ENCODE peak calls at places on chromosomes 6 and 20, in seven cellular contexts. One of them, this sample, is unnamed.

GRCh38 chr6:83169511-83169910 is 23.6 kb downstream of the PGM3 start:
- DNase-seq in retinal pigment epithelial cell: peak; percentile 75
- DNase-seq in fibroblast of the aortic adventitia: no peak
- DNase-seq in ovary: no peak
- DNase-seq in naive thymus-derived CD4-positive, alpha-beta T cell: no peak
- DNase-seq in OCI-LY7: no peak
- DNase-seq in colonic mucosa: no peak
- DNase-seq in this sample: no peak

GRCh38 chr20:53040678-53041674 is 68.8 kb downstream of the TSHZ2 start:
- DNase-seq in retinal pigment epithelial cell: no peak
- DNase-seq in fibroblast of the aortic adventitia: peak; percentile 59
- DNase-seq in ovary: peak; percentile 40
- DNase-seq in naive thymus-derived CD4-positive, alpha-beta T cell: no peak
- DNase-seq in OCI-LY7: peak; percentile 92
- DNase-seq in colonic mucosa: peak; percentile 25
- DNase-seq in this sample: no peak

GRCh38 chr6:71465096-71465495 is 176.5 kb downstream of the OGFRL1 start:
- DNase-seq in retinal pigment epithelial cell: no peak
- DNase-seq in fibroblast of the aortic adventitia: no peak
- DNase-seq in ovary: no peak
- DNase-seq in naive thymus-derived CD4-positive, alpha-beta T cell: no peak
- DNase-seq in OCI-LY7: no peak
- DNase-seq in colonic mucosa: no peak
- DNase-seq in this sample: no peak

GRCh38 chr20:62334881-62335280 is 32.1 kb downstream of the ADRM1 start:
- DNase-seq in retinal pigment epithelial cell: no peak
- DNase-seq in fibroblast of the aortic adventitia: no peak
- DNase-seq in ovary: no peak
- DNase-seq in naive thymus-derived CD4-positive, alpha-beta T cell: no peak
- DNase-seq in OCI-LY7: no peak
- DNase-seq in colonic mucosa: no peak
- DNase-seq in this sample: no peak

GRCh38 chr6:125913864-125914351 is 42.7 kb upstream of the HINT3 start:
- DNase-seq in retinal pigment epithelial cell: peak; percentile 98
- DNase-seq in fibroblast of the aortic adventitia: peak; percentile 93
- DNase-seq in ovary: no peak
- DNase-seq in naive thymus-derived CD4-positive, alpha-beta T cell: no peak
- DNase-seq in OCI-LY7: no peak
- DNase-seq in colonic mucosa: peak; percentile 79
- DNase-seq in this sample: peak; percentile 30

GRCh38 chr20:49775229-49775693 is 37.4 kb upstream of the SLC9A8 start:
- DNase-seq in retinal pigment epithelial cell: peak; percentile 80
- DNase-seq in fibroblast of the aortic adventitia: peak; percentile 85
- DNase-seq in ovary: peak; percentile 84
- DNase-seq in naive thymus-derived CD4-positive, alpha-beta T cell: no peak
- DNase-seq in OCI-LY7: no peak
- DNase-seq in colonic mucosa: peak; percentile 67
- DNase-seq in this sample: no peak

GRCh38 chr6:106525111-106525884 is 104.0 kb downstream of the RTN4IP1 start:
- DNase-seq in retinal pigment epithelial cell: no peak
- DNase-seq in fibroblast of the aortic adventitia: no peak
- DNase-seq in ovary: no peak
- DNase-seq in naive thymus-derived CD4-positive, alpha-beta T cell: peak; percentile 57
- DNase-seq in OCI-LY7: peak; percentile 78
- DNase-seq in colonic mucosa: no peak
- DNase-seq in this sample: no peak

GRCh38 chr6:156961282-156961892 is 184.2 kb downstream of the ARID1B start:
- DNase-seq in retinal pigment epithelial cell: no peak
- DNase-seq in fibroblast of the aortic adventitia: no peak
- DNase-seq in ovary: no peak
- DNase-seq in naive thymus-derived CD4-positive, alpha-beta T cell: no peak
- DNase-seq in OCI-LY7: no peak
- DNase-seq in colonic mucosa: no peak
- DNase-seq in this sample: no peak

GRCh38 chr6:19415605-19416326 is 421.4 kb upstream of the ID4 start:
- DNase-seq in retinal pigment epithelial cell: peak; percentile 74
- DNase-seq in fibroblast of the aortic adventitia: peak; percentile 78
- DNase-seq in ovary: no peak
- DNase-seq in naive thymus-derived CD4-positive, alpha-beta T cell: no peak
- DNase-seq in OCI-LY7: no peak
- DNase-seq in colonic mucosa: no peak
- DNase-seq in this sample: no peak

GRCh38 chr6:46113370-46113769 is 16.4 kb upstream of the ENPP4 start:
- DNase-seq in retinal pigment epithelial cell: no peak
- DNase-seq in fibroblast of the aortic adventitia: no peak
- DNase-seq in ovary: no peak
- DNase-seq in naive thymus-derived CD4-positive, alpha-beta T cell: no peak
- DNase-seq in OCI-LY7: no peak
- DNase-seq in colonic mucosa: peak; percentile 70
- DNase-seq in this sample: peak; percentile 27

GRCh38 chr6:38501931-38502330 is 137.8 kb downstream of the BTBD9 start:
- DNase-seq in retinal pigment epithelial cell: no peak
- DNase-seq in fibroblast of the aortic adventitia: no peak
- DNase-seq in ovary: no peak
- DNase-seq in naive thymus-derived CD4-positive, alpha-beta T cell: no peak
- DNase-seq in OCI-LY7: no peak
- DNase-seq in colonic mucosa: no peak
- DNase-seq in this sample: no peak

GRCh38 chr6:30881392-30881986 is 2.8 kb upstream of the DDR1 start:
- DNase-seq in retinal pigment epithelial cell: no peak
- DNase-seq in fibroblast of the aortic adventitia: no peak
- DNase-seq in ovary: no peak
- DNase-seq in naive thymus-derived CD4-positive, alpha-beta T cell: no peak
- DNase-seq in OCI-LY7: no peak
- DNase-seq in colonic mucosa: no peak
- DNase-seq in this sample: no peak

GRCh38 chr6:77930945-77931344 is 278.1 kb downstream of the MEI4 start:
- DNase-seq in retinal pigment epithelial cell: no peak
- DNase-seq in fibroblast of the aortic adventitia: no peak
- DNase-seq in ovary: no peak
- DNase-seq in naive thymus-derived CD4-positive, alpha-beta T cell: no peak
- DNase-seq in OCI-LY7: no peak
- DNase-seq in colonic mucosa: no peak
- DNase-seq in this sample: no peak

GRCh38 chr6:77926198-77926752 is 273.4 kb downstream of the MEI4 start:
- DNase-seq in retinal pigment epithelial cell: no peak
- DNase-seq in fibroblast of the aortic adventitia: no peak
- DNase-seq in ovary: no peak
- DNase-seq in naive thymus-derived CD4-positive, alpha-beta T cell: no peak
- DNase-seq in OCI-LY7: no peak
- DNase-seq in colonic mucosa: no peak
- DNase-seq in this sample: peak; percentile 11

GRCh38 chr6:77930382-77930781 is 277.5 kb downstream of the MEI4 start:
- DNase-seq in retinal pigment epithelial cell: no peak
- DNase-seq in fibroblast of the aortic adventitia: no peak
- DNase-seq in ovary: no peak
- DNase-seq in naive thymus-derived CD4-positive, alpha-beta T cell: no peak
- DNase-seq in OCI-LY7: no peak
- DNase-seq in colonic mucosa: no peak
- DNase-seq in this sample: no peak
- H3K4me3 ChIP-seq in retinal pigment epithelial cell: no peak overlapping the region
- H3K4me3 ChIP-seq in fibroblast of the aortic adventitia: no peak overlapping the region
- H3K4me3 ChIP-seq in ovary: no peak overlapping the region
- H3K4me3 ChIP-seq in naive thymus-derived CD4-positive, alpha-beta T cell: no peak overlapping the region
- H3K4me3 ChIP-seq in OCI-LY7: no peak overlapping the region
- H3K4me3 ChIP-seq in colonic mucosa: no peak overlapping the region
- H3K4me3 ChIP-seq in this sample: no peak overlapping the region

DNA sequence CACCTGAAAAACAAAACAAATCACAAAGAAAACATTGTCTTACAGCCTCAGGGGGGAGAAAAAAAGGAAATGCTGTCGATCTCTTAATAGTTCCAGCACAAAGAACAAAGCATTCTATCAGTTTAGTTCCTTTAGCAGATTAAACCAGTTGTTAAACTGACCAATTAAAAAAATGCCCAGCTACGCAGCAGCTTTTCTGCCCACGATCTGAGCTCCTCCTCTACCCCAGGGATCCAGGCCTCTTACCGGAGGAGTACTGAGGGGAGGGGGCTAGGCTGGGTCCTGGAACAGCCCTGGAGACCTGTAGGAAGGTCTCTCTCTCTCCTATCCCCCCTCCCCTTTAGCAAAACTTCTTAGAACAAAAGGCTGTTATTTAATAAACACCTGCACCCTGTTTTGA is 13.4 kb downstream of the PTK7 start:
- DNase-seq in retinal pigment epithelial cell: no peak
- DNase-seq in fibroblast of the aortic adventitia: no peak
- DNase-seq in ovary: no peak
- DNase-seq in naive thymus-derived CD4-positive, alpha-beta T cell: no peak
- DNase-seq in OCI-LY7: no peak
- DNase-seq in colonic mucosa: no peak
- DNase-seq in this sample: no peak
- H3K4me3 ChIP-seq in retinal pigment epithelial cell: no peak overlapping the region
- H3K4me3 ChIP-seq in fibroblast of the aortic adventitia: no peak overlapping the region
- H3K4me3 ChIP-seq in ovary: no peak overlapping the region
- H3K4me3 ChIP-seq in naive thymus-derived CD4-positive, alpha-beta T cell: no peak overlapping the region
- H3K4me3 ChIP-seq in OCI-LY7: no peak overlapping the region
- H3K4me3 ChIP-seq in colonic mucosa: no peak overlapping the region
- H3K4me3 ChIP-seq in this sample: no peak overlapping the region

GRCh38 chr20:5148581-5148980 is 21.8 kb downstream of the CDS2 start:
- DNase-seq in retinal pigment epithelial cell: no peak
- DNase-seq in fibroblast of the aortic adventitia: no peak
- DNase-seq in ovary: no peak
- DNase-seq in naive thymus-derived CD4-positive, alpha-beta T cell: no peak
- DNase-seq in OCI-LY7: no peak
- DNase-seq in colonic mucosa: no peak
- DNase-seq in this sample: no peak

GRCh38 chr20:5146302-5146653 is 19.5 kb downstream of the CDS2 start:
- DNase-seq in retinal pigment epithelial cell: no peak
- DNase-seq in fibroblast of the aortic adventitia: no peak
- DNase-seq in ovary: no peak
- DNase-seq in naive thymus-derived CD4-positive, alpha-beta T cell: no peak
- DNase-seq in OCI-LY7: no peak
- DNase-seq in colonic mucosa: no peak
- DNase-seq in this sample: no peak

GRCh38 chr20:5145365-5146301 is 18.8 kb downstream of the CDS2 start:
- DNase-seq in retinal pigment epithelial cell: no peak
- DNase-seq in fibroblast of the aortic adventitia: no peak
- DNase-seq in ovary: no peak
- DNase-seq in naive thymus-derived CD4-positive, alpha-beta T cell: no peak
- DNase-seq in OCI-LY7: no peak
- DNase-seq in colonic mucosa: no peak
- DNase-seq in this sample: no peak

GRCh38 chr20:5149892-5150225 is 23.1 kb downstream of the CDS2 start:
- DNase-seq in retinal pigment epithelial cell: no peak
- DNase-seq in fibroblast of the aortic adventitia: no peak
- DNase-seq in ovary: no peak
- DNase-seq in naive thymus-derived CD4-positive, alpha-beta T cell: no peak
- DNase-seq in OCI-LY7: no peak
- DNase-seq in colonic mucosa: no peak
- DNase-seq in this sample: no peak

DNA sequence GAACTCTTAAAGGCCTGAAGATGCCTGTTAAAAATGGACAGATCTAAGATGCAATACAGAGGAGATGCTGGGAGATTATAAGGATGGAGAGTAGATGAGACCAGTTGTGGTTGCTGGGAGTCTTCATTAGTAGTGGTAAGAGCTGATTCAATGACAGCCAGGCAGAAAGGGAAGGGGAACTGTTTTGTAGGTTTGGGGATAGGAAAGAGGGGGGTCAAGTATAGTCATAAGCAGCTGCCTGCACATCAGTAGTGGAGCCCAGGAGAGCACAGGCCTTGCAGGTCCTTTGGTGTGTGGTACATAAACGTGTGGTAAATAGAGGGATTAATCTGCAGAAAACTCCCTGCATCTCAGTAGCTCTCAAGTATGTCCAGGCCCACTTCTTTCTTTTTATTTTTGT is 20.4 kb downstream of the CDS2 start:
- DNase-seq in retinal pigment epithelial cell: no peak
- DNase-seq in fibroblast of the aortic adventitia: no peak
- DNase-seq in ovary: no peak
- DNase-seq in naive thymus-derived CD4-positive, alpha-beta T cell: no peak
- DNase-seq in OCI-LY7: no peak
- DNase-seq in colonic mucosa: no peak
- DNase-seq in this sample: no peak
- H3K4me3 ChIP-seq in retinal pigment epithelial cell: no peak overlapping the region
- H3K4me3 ChIP-seq in fibroblast of the aortic adventitia: no peak overlapping the region
- H3K4me3 ChIP-seq in ovary: no peak overlapping the region
- H3K4me3 ChIP-seq in naive thymus-derived CD4-positive, alpha-beta T cell: no peak overlapping the region
- H3K4me3 ChIP-seq in OCI-LY7: no peak overlapping the region
- H3K4me3 ChIP-seq in colonic mucosa: no peak overlapping the region
- H3K4me3 ChIP-seq in this sample: no peak overlapping the region

GRCh38 chr6:26329763-26330511 is 35.1 kb upstream of the BTN3A2 start:
- DNase-seq in retinal pigment epithelial cell: no peak
- DNase-seq in fibroblast of the aortic adventitia: peak; percentile 70
- DNase-seq in ovary: no peak
- DNase-seq in naive thymus-derived CD4-positive, alpha-beta T cell: peak; percentile 73
- DNase-seq in OCI-LY7: peak; percentile 72
- DNase-seq in colonic mucosa: peak; percentile 55
- DNase-seq in this sample: no peak

GRCh38 chr6:26332843-26333242 is 32.2 kb upstream of the BTN3A2 start:
- DNase-seq in retinal pigment epithelial cell: no peak
- DNase-seq in fibroblast of the aortic adventitia: no peak
- DNase-seq in ovary: no peak
- DNase-seq in naive thymus-derived CD4-positive, alpha-beta T cell: no peak
- DNase-seq in OCI-LY7: no peak
- DNase-seq in colonic mucosa: no peak
- DNase-seq in this sample: no peak

GRCh38 chr6:26331809-26332226 is 33.2 kb upstream of the BTN3A2 start:
- DNase-seq in retinal pigment epithelial cell: no peak
- DNase-seq in fibroblast of the aortic adventitia: no peak
- DNase-seq in ovary: no peak
- DNase-seq in naive thymus-derived CD4-positive, alpha-beta T cell: peak; percentile 56
- DNase-seq in OCI-LY7: peak; percentile 42
- DNase-seq in colonic mucosa: no peak
- DNase-seq in this sample: no peak

GRCh38 chr6:26332408-26332807 is 32.6 kb upstream of the BTN3A2 start:
- DNase-seq in retinal pigment epithelial cell: no peak
- DNase-seq in fibroblast of the aortic adventitia: no peak
- DNase-seq in ovary: no peak
- DNase-seq in naive thymus-derived CD4-positive, alpha-beta T cell: no peak
- DNase-seq in OCI-LY7: no peak
- DNase-seq in colonic mucosa: no peak
- DNase-seq in this sample: no peak

DNA sequence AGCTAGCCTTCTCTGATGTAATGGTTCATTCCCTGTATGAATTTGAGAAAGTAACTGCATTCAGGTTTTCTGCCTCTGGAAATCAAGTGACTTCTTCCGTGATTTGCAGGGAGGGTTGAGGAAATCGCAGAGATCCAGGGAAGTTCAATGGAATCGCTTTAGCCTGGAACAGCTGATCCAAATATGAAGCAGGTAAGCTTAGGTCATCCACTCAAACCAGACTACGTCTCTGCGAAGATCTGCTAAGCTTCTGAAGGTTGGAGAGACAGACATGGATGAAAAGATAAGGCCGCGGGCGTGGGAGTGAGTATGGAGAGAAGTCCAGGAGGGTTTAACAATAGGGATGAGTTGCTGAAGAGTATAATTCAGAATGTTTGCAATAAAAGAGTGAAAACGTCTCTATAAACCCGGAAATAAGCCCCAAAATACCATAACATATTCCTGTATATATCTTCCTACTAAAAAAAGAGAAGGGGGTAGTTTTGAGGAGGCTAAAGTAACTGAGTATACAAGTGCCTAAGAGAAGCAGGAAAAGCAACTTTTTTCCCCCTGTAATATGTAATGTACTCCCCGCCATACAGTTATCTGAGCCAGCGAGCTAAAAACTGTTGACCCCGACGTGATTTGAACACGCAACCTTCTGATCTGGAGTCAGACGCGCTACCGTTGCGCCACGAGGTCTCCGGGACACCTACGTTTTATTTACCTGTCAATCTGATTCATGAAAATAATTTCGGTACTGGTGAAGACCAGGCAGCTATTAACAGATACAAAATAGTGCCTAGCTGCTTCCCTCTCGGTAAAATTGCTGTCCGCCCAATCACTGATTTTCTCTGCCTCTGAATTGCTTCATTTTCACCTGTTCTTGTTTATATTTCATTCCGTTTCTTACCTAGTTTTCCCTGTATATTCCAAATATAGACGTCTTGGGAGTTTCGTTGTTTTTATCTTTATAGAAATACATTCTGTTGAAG is 33.9 kb upstream of the BTN3A2 start:
- DNase-seq in retinal pigment epithelial cell: no peak
- DNase-seq in fibroblast of the aortic adventitia: peak; percentile 37
- DNase-seq in ovary: no peak
- DNase-seq in naive thymus-derived CD4-positive, alpha-beta T cell: peak; percentile 55
- DNase-seq in OCI-LY7: peak; percentile 81
- DNase-seq in colonic mucosa: peak; percentile 53
- DNase-seq in this sample: no peak
- H3K4me3 ChIP-seq in retinal pigment epithelial cell: peak overlapping the region; percentile 66
- H3K4me3 ChIP-seq in fibroblast of the aortic adventitia: peak overlapping the region; percentile 54
- H3K4me3 ChIP-seq in ovary: no peak overlapping the region
- H3K4me3 ChIP-seq in naive thymus-derived CD4-positive, alpha-beta T cell: peak overlapping the region; percentile 67
- H3K4me3 ChIP-seq in OCI-LY7: peak overlapping the region; percentile 72
- H3K4me3 ChIP-seq in colonic mucosa: peak overlapping the region; percentile 12
- H3K4me3 ChIP-seq in this sample: peak overlapping the region; percentile 70

This sample was measured in LNCaP clone FGC.